ENCODE peak calls at places on chromosomes 6 and 20, in seven cellular contexts. N is right atrium auricular region, O is testis, J is AG04450, X is endodermal cell, P is thoracic aorta, F is mammary epithelial cell. R is an unnamed sample.

GRCh38 chr6:24458134-24458533 is 31.2 kb downstream of the GPLD1 start:
- DNase-seq in X (no peak), F (peak; percentile 22), N (no peak), O (no peak), P (no peak), J (no peak), R (peak; percentile 49)

GRCh38 chr20:37920679-37921322 is 17.9 kb downstream of the VSTM2L start:
- DNase-seq in N (no peak), P (no peak), J (no peak), O (no peak), F (no peak), X (no peak), R (no peak)

GRCh38 chr6:111353914-111354464 is 129.0 kb downstream of the REV3L start:
- DNase-seq in N (no peak), F (no peak), J (peak; percentile 1), X (no peak), P (no peak), O (no peak), R (no peak)

GRCh38 chr6:32092760-32093497 is 16.2 kb downstream of the TNXB start:
- DNase-seq in N (no peak), X (no peak), O (peak; percentile 48), P (no peak), J (peak; percentile 74), F (no peak), R (no peak)

GRCh38 chr6:116812051-116812650 is 16.7 kb downstream of the GPRC6A start:
- DNase-seq in O (no peak), F (no peak), X (no peak), P (no peak), N (no peak), J (no peak), R (no peak)

GRCh38 chr6:158801655-158802294 is 17.4 kb downstream of the EZR start:
- DNase-seq in O (no peak), F (no peak), N (peak; percentile 74), P (no peak), J (no peak), X (peak; percentile 63), R (no peak)

GRCh38 chr6:7650876-7651275 is 60.9 kb downstream of the SNRNP48 start:
- DNase-seq in N (no peak), F (no peak), P (no peak), X (no peak), J (no peak), O (no peak), R (no peak)

GRCh38 chr6:81818778-81819491 is 66.5 kb upstream of the TENT5A start:
- DNase-seq in J (no peak), P (no peak), O (no peak), F (no peak), X (no peak), N (no peak), R (no peak)

GRCh38 chr20:48759631-48760245 is 68.1 kb downstream of the PREX1 start:
- DNase-seq in J (no peak), N (no peak), F (no peak), P (no peak), O (no peak), X (no peak), R (no peak)

DNA sequence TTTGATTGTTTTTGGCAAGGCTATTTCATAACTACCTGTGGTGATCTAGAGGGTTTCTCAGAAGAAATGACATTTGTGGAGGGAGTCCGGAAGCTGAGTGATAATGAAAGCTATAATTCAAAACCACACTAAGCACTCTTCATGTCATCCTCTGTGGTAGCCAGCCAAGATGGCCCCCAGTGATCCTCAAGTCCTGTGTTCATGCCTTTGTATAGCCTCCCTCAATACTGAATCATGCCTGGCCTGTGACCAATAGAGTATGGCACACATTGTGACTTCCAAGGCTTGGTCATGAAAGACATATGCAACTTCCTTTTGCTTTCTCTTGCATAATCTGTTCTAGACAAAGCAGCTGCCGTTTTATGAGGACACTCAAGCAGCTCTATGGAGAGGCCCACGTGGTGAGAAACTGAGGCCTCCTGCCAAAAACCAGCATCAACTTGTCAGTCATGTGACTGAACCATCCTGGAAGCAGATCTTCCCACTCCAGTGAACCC is 12.8 kb upstream of the DNAAF9 start:
- DNase-seq in N (peak; percentile 77), X (no peak), J (no peak), F (peak; percentile 93), P (peak; percentile 6), O (peak; percentile 34), R (peak; percentile 93)
- H3K27me3 ChIP-seq in N (no peaks in the 10 kb centered on the region), X (no peaks in the 10 kb centered on the region), J (peaks cover 10% of the 10 kb centered on the region), F (no peaks in the 10 kb centered on the region), P (no peaks in the 10 kb centered on the region), O (no peaks in the 10 kb centered on the region), R (no peaks in the 10 kb centered on the region)

DNA sequence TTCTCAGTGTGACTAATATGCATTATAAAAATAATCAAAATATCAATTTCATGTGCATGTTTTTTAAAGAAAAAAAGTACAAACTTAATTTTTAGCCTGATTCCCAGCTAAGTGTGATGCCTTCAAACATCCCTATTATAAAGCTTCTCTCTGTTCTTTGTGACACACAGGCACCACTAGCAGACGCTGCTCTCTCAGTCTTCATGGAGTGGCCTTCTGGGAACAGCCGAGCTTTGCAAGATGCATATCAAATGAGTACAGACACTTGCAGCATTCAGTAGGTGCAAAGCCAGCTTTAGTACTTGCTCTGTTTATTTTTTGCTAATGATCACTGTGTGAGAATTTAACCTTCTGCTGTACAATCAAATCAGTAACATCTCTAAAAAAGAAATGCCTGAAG is 340.0 kb downstream of the ADGRB3 start:
- DNase-seq in J (no peak), P (no peak), O (peak; percentile 51), X (peak; percentile 74), F (no peak), N (no peak), R (no peak)
- TF ChIP-seq CTCF in J (no peak), P (no peak), O (no peak), X (peak; percentile 60), F (no peak), N (no peak), R (no peak)

GRCh38 chr20:60056345-60057122 is 98.3 kb downstream of the CDH26 start:
- DNase-seq in F (no peak), N (peak; percentile 43), X (peak; percentile 41), O (no peak), P (no peak), J (no peak), R (no peak)

GRCh38 chr20:60057866-60058807 is 99.9 kb downstream of the CDH26 start:
- DNase-seq in J (no peak), P (no peak), N (peak; percentile 67), F (no peak), X (peak; percentile 94), O (no peak), R (no peak)

GRCh38 chr20:60055740-60056139 is 97.5 kb downstream of the CDH26 start:
- DNase-seq in P (no peak), N (peak; percentile 75), J (no peak), O (no peak), F (peak; percentile 30), X (peak; percentile 43), R (no peak)

GRCh38 chr20:60058869-60059268 is 100.6 kb downstream of the CDH26 start:
- DNase-seq in N (no peak), F (no peak), X (no peak), J (no peak), O (no peak), P (no peak), R (no peak)

DNA sequence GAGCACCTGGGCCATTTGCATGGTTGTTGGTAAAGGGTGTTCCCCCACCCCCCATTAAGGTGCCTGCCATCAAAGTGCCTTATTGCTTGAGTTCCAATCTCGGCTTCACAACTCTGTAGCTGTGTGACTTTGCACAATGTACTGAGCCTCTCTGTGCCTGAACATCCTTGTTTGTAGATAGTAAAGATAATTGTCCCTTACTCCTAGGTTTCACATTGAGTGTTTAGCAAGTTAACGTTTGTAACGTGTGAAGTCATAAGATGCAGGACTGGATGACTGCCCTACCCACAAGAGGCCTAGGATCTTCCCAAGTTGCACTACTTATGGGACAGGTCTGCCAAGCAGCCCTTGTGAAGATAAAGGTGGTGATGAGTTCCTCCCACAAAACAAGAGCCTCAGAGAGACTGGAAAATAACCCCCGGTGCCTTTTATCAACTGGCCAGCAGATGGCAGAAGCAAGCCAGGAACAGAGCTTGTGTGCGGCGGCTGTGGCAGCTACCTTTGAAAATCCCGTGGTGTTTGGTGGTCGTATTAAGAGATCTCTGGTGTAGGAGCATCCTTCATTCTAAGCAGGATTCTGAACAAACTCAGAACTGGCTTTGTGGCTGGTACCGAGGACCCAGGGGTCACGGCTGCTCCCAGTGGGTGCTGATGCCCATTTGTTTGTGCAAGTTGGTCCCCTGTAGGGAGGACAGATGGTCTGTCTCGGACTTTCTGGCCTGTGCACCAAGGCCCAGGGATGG is 99.1 kb downstream of the CDH26 start:
- DNase-seq in P (no peak), X (peak; percentile 93), O (peak; percentile 66), J (no peak), F (peak; percentile 65), N (peak; percentile 69), R (peak; percentile 61)
- H3K27me3 ChIP-seq in P (no peaks in the 10 kb centered on the region), X (no peaks in the 10 kb centered on the region), O (no peaks in the 10 kb centered on the region), J (peaks cover 12% of the 10 kb centered on the region), F (no peaks in the 10 kb centered on the region), N (no peaks in the 10 kb centered on the region), R (no peaks in the 10 kb centered on the region)

GRCh38 chr6:39873439-39873838 is 60.8 kb downstream of the MOCS1 start:
- DNase-seq in O (no peak), J (no peak), F (no peak), P (no peak), N (no peak), X (no peak), R (no peak)

GRCh38 chr6:39867592-39867991 is 66.7 kb downstream of the MOCS1 start:
- DNase-seq in F (no peak), O (no peak), J (no peak), P (no peak), X (peak; percentile 84), N (no peak), R (no peak)

GRCh38 chr6:39876111-39876510 is 58.2 kb downstream of the MOCS1 start:
- DNase-seq in N (no peak), O (no peak), F (no peak), P (no peak), X (no peak), J (no peak), R (no peak)

GRCh38 chr6:39865011-39865888 is 69.0 kb downstream of the MOCS1 start:
- DNase-seq in J (no peak), O (peak; percentile 92), N (peak; percentile 83), P (no peak), X (peak; percentile 95), F (peak; percentile 31), R (no peak)

GRCh38 chr6:39870950-39871349 is 63.3 kb downstream of the MOCS1 start:
- DNase-seq in N (no peak), X (no peak), F (no peak), J (no peak), P (no peak), O (no peak), R (no peak)
- TF ChIP-seq CTCF in N (no peak), X (peak; percentile 51), F (no peak), J (no peak), P (no peak), O (no peak), R (no peak)

GRCh38 chr6:21256197-21256596 is 337.4 kb upstream of the SOX4 start:
- DNase-seq in F (no peak), P (no peak), O (no peak), N (no peak), J (no peak), X (no peak), R (no peak)
- H3K27me3 ChIP-seq in F (no peaks in the 10 kb centered on the region), P (no peaks in the 10 kb centered on the region), O (no peaks in the 10 kb centered on the region), N (no peaks in the 10 kb centered on the region), J (no peaks in the 10 kb centered on the region), X (no peaks in the 10 kb centered on the region), R (no peaks in the 10 kb centered on the region)

R was measured in foreskin keratinocyte.